ENCODE peak calls at places on chromosomes 11 and 22, in five cellular contexts. J is AG04450, C is left ventricle myocardium inferior, O is lung, K is heart left ventricle. E is an unnamed sample.
A peak's percentile ranks its signal among the peaks of the same experiment; 100 is the strongest.

GRCh38 chr11:8403310-8403709 is 139.6 kb upstream of the LMO1 start:
- DNase-seq in K (no peak), C (no peak), J (no peak), O (no peak), E (no peak)

GRCh38 chr22:44557064-44557748 is 59.2 kb upstream of the RTL6 start:
- DNase-seq in C (no peak), J (no peak), K (no peak), O (no peak), E (no peak)

GRCh38 chr11:3030289-3031070 is 26.7 kb downstream of the CARS1 start:
- DNase-seq in J (no peak), C (peak; percentile 12), K (no peak), O (no peak), E (no peak)

GRCh38 chr11:17635551-17635938 is 83.8 kb upstream of the MYOD1 start:
- DNase-seq in C (no peak), K (no peak), O (no peak), J (no peak), E (no peak)

GRCh38 chr11:61883947-61884346 is 7.4 kb downstream of the FADS3 start:
- DNase-seq in C (no peak), O (no peak), K (no peak), J (no peak), E (no peak)

GRCh38 chr11:15775051-15775541 is 581.2 kb downstream of the SOX6 start:
- DNase-seq in O (no peak), K (peak; percentile 31), J (no peak), C (no peak), E (no peak)

GRCh38 chr11:7632211-7632610 is 41.1 kb downstream of the CYB5R2 start:
- DNase-seq in J (no peak), O (no peak), K (no peak), C (no peak), E (no peak)

GRCh38 chr22:24521791-24522245 is 26.7 kb downstream of the UPB1 start:
- DNase-seq in K (no peak), J (no peak), O (peak; percentile 81), C (no peak), E (peak; percentile 80)

GRCh38 chr11:36057372-36058045 is 113.6 kb downstream of the LDLRAD3 start:
- DNase-seq in C (no peak), K (no peak), J (no peak), O (no peak), E (peak; percentile 17)

GRCh38 chr11:88491674-88492073 is 154.1 kb upstream of the CTSC start:
- DNase-seq in O (no peak), K (no peak), J (no peak), C (no peak), E (no peak)

GRCh38 chr22:49962751-49963646 is 2.4 kb downstream of the PIM3 start:
- DNase-seq in O (peak; percentile 42), J (no peak), C (peak; percentile 35), K (peak; percentile 61), E (peak; percentile 30)

GRCh38 chr11:3107608-3108182 is 50.5 kb upstream of the CARS1 start:
- DNase-seq in J (no peak), C (no peak), O (no peak), K (no peak), E (no peak)

GRCh38 chr22:36384766-36385400 is 2.9 kb downstream of the MYH9 start:
- DNase-seq in C (no peak), K (no peak), O (no peak), J (no peak), E (no peak)

GRCh38 chr11:102495161-102496042 is 35.1 kb downstream of the MMP7 start:
- DNase-seq in J (peak; percentile 75), O (no peak), C (no peak), K (no peak), E (peak; percentile 50)

GRCh38 chr22:37610480-37611148 is 2.0 kb downstream of the GGA1 start:
- DNase-seq in C (no peak), J (no peak), O (no peak), K (peak; percentile 49), E (no peak)
- H3K27ac ChIP-seq in C (peak overlapping the region; percentile 98), J (no peak overlapping the region), O (peak overlapping the region; percentile 61), K (peak overlapping the region; percentile 44), E (no peak overlapping the region)

DNA sequence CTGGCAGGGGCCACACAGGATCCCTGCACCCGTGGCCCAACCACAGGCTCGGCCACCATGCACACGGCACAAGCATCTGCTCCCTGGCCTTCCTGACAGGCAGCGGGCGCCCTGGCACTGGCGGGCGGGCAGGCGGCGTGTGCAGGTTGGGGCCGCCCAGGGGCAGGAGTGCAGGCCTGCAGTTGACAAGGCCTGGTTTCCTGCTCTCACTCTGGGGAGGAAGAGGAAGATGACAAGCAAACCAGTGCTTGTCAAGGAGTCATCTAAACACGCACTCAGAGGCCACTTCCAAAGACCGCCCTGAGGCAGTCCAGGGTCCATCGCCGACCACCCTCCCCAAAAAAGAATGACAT is 65.4 kb upstream of the LINC01488 start:
- DNase-seq in J (no peak), O (no peak), K (no peak), C (no peak), E (no peak)
- H3K27ac ChIP-seq in J (no peak overlapping the region), O (no peak overlapping the region), K (peak overlapping the region; percentile 91), C (peak overlapping the region; percentile 92), E (peak overlapping the region; percentile 70)

DNA sequence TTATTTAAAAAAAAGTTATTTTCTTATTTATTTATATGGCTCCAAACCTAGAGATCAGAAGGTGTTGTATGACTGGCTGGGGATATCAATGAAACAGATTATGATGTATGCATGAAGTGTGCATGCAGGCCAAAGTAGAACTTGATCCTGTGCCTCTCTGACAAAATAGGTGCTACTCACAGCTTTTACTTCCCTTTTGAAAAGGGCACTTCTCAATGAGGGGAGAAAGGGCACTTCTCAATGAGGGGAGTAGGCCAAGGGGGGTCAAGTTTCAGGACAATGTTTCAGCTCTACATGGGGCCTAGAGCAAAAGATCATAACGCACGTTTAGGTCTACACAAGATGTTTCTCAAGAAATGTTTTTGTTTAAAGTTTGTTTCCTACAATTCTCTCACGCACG is 397.5 kb downstream of the ETS1 start:
- DNase-seq in K (no peak), J (no peak), O (no peak), C (no peak), E (no peak)
- H3K27ac ChIP-seq in K (no peak overlapping the region), J (no peak overlapping the region), O (no peak overlapping the region), C (no peak overlapping the region), E (no peak overlapping the region)

DNA sequence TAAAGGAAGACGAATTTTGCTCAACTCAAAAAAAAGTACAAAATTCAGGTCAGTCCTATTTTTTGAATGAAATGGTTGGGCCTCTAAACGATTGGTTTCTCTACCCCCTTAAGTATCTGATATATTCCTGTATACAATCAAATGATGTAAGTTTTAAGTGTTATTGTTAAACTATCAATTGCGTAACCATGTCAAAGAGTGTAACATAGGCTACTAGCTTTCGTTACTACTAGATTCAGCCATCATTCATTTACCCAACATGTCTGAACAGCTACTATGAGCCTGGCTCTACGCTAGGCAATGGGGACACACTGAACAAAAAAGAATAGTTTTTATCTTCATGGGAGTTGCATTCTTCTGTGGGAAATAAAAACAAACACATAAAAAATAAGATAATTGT is 3.3 kb downstream of the RAB6A start:
- DNase-seq in K (no peak), O (no peak), J (no peak), C (no peak), E (no peak)
- H3K27ac ChIP-seq in K (no peak overlapping the region), O (no peak overlapping the region), J (no peak overlapping the region), C (no peak overlapping the region), E (no peak overlapping the region)

E was measured in body of pancreas.